ENCODE peak calls at places on chromosomes 1 and 21, in six cellular contexts. G is fibroblast of lung; A is CD8-positive, alpha-beta memory T cell; K is ovary; P is CD4-positive, CD25-positive, alpha-beta regulatory T cell; S is BE2C. L is an unnamed sample. For H3K9me3 and H3K4me1, the result is how much of the 10 kb centered on the place peaks cover.

GRCh38 chr1:155940993-155941844 is at the start of gene RXFP4:
- DNase-seq in S (peak), P (no peak), G (peak), K (no peak), A (no peak), L (peak)

GRCh38 chr1:66571789-66572188 is 37.8 kb downstream of the SGIP1 start:
- DNase-seq in A (no peak), P (no peak), S (no peak), G (peak), K (no peak), L (no peak)

GRCh38 chr1:84851839-84852238 is 41.2 kb downstream of the LPAR3 start:
- DNase-seq in S (no peak), G (peak), K (no peak), P (no peak), A (no peak), L (no peak)

GRCh38 chr1:24955161-24955560 is 25.1 kb upstream of the RUNX3 start:
- DNase-seq in G (peak), S (no peak), P (no peak), K (no peak), A (peak), L (no peak)

GRCh38 chr1:111275780-111276433 is 14.7 kb upstream of the CHIA start:
- DNase-seq in G (no peak), P (no peak), A (no peak), K (no peak), S (no peak), L (no peak)

GRCh38 chr1:89681045-89681729 is 48.3 kb downstream of the LRRC8C start:
- DNase-seq in P (no peak), A (no peak), S (no peak), G (no peak), K (no peak), L (no peak)

GRCh38 chr1:20601123-20601825 is 12.4 kb downstream of the CDA start:
- DNase-seq in P (no peak), K (no peak), S (no peak), G (peak), A (no peak), L (no peak)

GRCh38 chr21:34276711-34277425 is 86.9 kb upstream of the KCNE2 start:
- DNase-seq in G (peak), S (no peak), A (no peak), P (no peak), K (no peak), L (no peak)

GRCh38 chr1:179164494-179164893 is 65.0 kb downstream of the ABL2 start:
- DNase-seq in A (no peak), K (no peak), S (no peak), P (no peak), G (peak), L (no peak)

GRCh38 chr1:163130250-163130856 is 61.2 kb downstream of the RGS4 start:
- DNase-seq in G (peak), P (no peak), A (no peak), K (no peak), S (no peak), L (no peak)

GRCh38 chr1:164644774-164645634 is 86.0 kb downstream of the PBX1 start:
- DNase-seq in G (peak), S (no peak), P (no peak), A (no peak), K (no peak), L (no peak)

GRCh38 chr1:238681021-238681420 is 705.3 kb upstream of the CHRM3 start:
- DNase-seq in A (no peak), P (no peak), S (no peak), G (peak), K (no peak), L (no peak)
- H3K9me3 ChIP-seq in A (under half), P (under half), S (under half), G (under half), K (under half), L (under half)

GRCh38 chr1:91803133-91803532 is 82.8 kb downstream of the TGFBR3 start:
- DNase-seq in G (no peak), P (no peak), K (no peak), A (no peak), S (no peak), L (no peak)
- H3K4me1 ChIP-seq in G (under half), P (under half), K (under half), A (half or more), S (under half), L (under half)

DNA sequence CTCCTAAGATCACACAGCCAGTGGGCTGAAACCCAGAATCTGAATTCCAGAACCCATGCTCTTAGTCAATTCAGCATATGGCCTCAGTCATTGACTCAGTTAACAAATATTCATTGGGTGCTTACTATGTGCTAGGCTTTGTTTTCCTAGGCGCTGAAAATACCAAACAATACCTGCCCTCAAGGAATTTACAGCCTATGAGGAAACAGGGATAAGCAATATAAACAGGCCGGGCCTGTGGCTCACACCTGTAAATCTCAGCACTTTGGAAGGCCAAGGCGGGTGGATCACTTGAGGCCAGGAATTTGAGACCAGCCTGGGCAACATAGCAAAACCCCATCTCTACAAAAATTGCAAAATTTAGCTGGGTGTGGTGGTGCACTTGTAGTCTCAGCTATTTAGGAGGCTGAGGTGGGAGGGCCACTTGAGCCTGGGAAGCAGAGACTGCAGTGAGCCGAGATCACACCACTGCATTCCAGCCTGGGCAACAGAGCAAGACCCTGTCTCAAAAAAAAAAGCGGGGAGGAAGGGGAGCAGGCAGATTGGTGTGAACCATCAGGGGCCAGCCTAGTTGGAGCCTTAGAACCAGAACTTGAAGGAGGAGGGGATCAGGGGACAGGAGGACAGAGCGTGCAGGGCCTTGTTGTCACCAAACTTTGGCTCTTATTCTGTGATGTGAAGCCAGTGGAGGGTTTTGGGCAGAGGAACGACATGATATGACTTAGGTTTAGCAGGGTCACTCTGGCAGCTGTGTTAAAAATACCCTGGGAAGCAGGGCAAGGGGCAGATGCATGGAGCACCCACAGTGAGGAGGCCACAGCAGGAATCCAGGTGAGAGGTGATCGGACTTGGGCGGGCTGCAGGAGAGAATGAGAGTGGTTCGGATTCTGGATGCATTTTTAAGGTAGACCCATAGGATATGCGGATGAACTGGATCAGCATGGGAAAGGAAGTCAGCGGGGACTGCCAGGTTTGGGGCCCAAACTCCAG is 5.8 kb downstream of the TINAGL1 start:
- DNase-seq in K (no peak), G (no peak), S (no peak), A (no peak), P (no peak), L (no peak)
- H3K9me3 ChIP-seq in K (under half), G (under half), S (under half), A (under half), P (under half), L (under half)

DNA sequence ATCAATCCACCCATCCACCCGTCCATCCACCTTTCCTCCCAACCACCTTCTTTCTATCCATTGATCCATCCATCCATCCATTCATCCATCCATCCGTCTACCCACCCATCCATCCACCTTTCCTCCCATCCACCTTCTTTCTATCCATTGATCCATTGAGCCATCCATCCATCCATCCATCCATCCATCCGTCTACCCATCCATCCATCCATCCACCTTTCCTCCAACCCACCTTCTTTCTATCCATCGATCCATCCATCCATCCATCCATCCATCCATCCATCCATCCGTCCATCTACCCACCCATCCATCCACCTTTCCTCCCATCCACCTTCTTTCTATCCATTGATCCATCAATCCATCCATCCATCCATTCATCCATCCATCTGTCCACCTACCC is 5.1 kb upstream of the EDN2 start:
- DNase-seq in G (no peak), P (no peak), K (no peak), A (no peak), S (no peak), L (no peak)
- H3K4me1 ChIP-seq in G (under half), P (under half), K (under half), A (under half), S (under half), L (under half)

GRCh38 chr1:2857521-2857920 is 56.0 kb upstream of the TTC34 start:
- DNase-seq in A (no peak), G (no peak), K (no peak), S (no peak), P (no peak), L (no peak)
- H3K9me3 ChIP-seq in A (under half), G (under half), K (under half), S (under half), P (under half), L (under half)

GRCh38 chr1:21909787-21910503 is 27.2 kb downstream of the HSPG2 start:
- DNase-seq in S (no peak), K (peak), P (no peak), G (peak), A (no peak), L (no peak)

GRCh38 chr1:21912038-21912758 is 24.9 kb downstream of the HSPG2 start:
- DNase-seq in K (no peak), S (no peak), G (no peak), A (no peak), P (no peak), L (no peak)

GRCh38 chr1:21911205-21912001 is 25.7 kb downstream of the HSPG2 start:
- DNase-seq in K (peak), G (peak), A (no peak), P (no peak), S (no peak), L (no peak)

GRCh38 chr1:21909286-21909759 is 27.8 kb downstream of the HSPG2 start:
- DNase-seq in A (no peak), P (no peak), S (no peak), G (peak), K (no peak), L (no peak)

DNA sequence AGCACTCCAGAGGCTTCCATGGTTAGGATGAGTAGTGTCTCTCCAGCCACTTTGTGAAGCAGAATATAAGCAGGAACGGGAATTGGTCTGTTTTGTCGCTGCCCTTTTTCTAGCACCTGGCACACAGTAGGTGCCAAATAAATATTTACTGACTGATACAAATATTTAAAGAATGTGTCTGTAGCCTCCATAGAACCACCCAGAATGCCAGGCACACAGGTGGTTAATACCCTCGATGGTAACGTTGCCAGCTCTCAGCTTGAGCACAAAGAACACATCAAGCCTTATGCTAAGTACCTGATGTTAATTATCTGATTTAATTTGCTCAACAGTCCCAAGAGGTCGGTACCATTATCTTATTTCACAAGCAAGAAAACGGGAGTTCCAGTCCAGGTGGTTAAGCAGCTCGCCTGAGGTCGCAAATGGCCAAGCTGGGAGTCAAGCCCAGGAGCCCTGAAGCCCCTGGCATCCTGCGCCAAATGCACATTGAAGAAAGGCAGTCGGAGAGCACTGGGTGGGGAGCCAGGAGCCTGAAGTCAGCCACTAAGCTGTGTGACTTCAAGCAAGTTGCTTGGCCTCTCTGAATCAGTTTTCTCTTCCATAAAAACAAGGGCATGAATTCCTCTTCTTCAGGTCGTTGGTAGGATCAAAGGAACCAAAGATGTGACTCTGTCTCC is 26.4 kb downstream of the HSPG2 start:
- DNase-seq in K (no peak), G (no peak), A (no peak), S (no peak), P (no peak), L (no peak)
- H3K4me1 ChIP-seq in K (under half), G (under half), A (under half), S (under half), P (under half), L (under half)

GRCh38 chr21:27532081-27532480 is 565.2 kb upstream of the ADAMTS5 start:
- DNase-seq in G (peak), A (no peak), K (no peak), S (no peak), P (no peak), L (no peak)
- H3K9me3 ChIP-seq in G (under half), A (under half), K (under half), S (under half), P (under half), L (under half)

GRCh38 chr1:230827081-230827681 is 41.1 kb downstream of the C1orf198 start:
- DNase-seq in A (no peak), K (peak), P (no peak), S (no peak), G (peak), L (no peak)
- H3K4me1 ChIP-seq in A (under half), K (under half), P (under half), S (under half), G (under half), L (under half)

DNA sequence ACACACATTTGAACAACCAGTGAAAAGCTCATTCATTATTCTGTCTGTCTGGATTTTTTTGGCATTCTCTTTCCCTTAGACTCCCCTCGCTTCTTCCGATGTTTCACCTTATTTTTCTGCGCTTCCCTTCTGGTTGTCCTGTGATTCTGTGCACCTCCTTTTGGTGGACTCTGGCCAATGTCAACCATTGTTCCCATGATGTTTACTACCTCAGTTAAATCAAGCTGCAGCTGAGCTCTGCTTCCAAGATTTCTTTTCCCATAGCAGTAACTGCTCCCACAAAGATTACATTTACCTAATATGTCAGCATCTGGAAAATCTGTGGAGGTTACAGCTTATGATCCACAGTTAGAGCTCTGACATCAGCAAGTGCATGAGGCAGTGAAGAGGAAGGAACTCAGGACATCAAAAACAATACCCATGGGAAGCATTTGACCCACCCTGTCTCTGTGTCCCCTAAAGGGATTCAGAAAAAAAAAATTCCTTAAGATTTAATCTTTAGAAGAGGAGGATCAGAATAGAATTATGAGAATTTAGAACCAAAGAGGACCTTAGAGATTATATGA is 69.9 kb upstream of the ADAMTS5 start:
- DNase-seq in K (no peak), G (no peak), S (no peak), A (no peak), P (no peak), L (no peak)
- H3K9me3 ChIP-seq in K (under half), G (under half), S (under half), A (under half), P (under half), L (under half)

GRCh38 chr1:77342745-77343144 is 60.9 kb downstream of the AK5 start:
- DNase-seq in A (no peak), S (no peak), P (no peak), K (no peak), G (no peak), L (no peak)

GRCh38 chr1:77349275-77349674 is 67.5 kb downstream of the AK5 start:
- DNase-seq in K (no peak), P (no peak), A (no peak), G (no peak), S (no peak), L (no peak)

GRCh38 chr1:77350012-77350411 is 68.2 kb downstream of the AK5 start:
- DNase-seq in K (no peak), G (no peak), S (no peak), P (no peak), A (no peak), L (no peak)

GRCh38 chr1:77348561-77348960 is 66.7 kb downstream of the AK5 start:
- DNase-seq in P (no peak), G (no peak), K (no peak), S (no peak), A (no peak), L (no peak)

DNA sequence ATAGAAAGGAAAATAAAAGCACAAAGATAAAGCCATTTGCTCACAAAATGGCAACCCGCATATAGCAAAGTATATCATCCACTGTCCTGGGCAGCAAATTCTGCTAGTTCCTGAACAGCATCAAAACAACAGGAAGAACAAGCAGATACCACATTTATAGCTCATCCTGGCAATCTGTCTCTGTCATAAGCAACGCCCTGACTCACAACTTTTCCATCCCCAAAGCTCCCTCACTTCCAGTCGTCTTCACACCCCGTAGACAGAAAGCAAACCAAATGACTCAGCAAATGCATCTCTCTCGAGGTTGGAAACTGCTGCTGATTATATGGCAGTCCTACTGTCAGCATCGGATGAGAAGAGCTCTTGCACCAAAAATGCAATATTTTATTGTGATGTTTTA is 65.8 kb downstream of the AK5 start:
- DNase-seq in P (no peak), A (no peak), K (no peak), S (no peak), G (peak), L (no peak)
- H3K4me1 ChIP-seq in P (under half), A (under half), K (under half), S (under half), G (under half), L (under half)

L was measured in MM.1S.